ENCODE peak calls at places on chromosomes 6 and 20, in ten cellular contexts. G is choroid plexus epithelial cell, O is esophagus muscularis mucosa, I is GM10248, X is activated B cell treated with CpG ODN at 0.5 μM for 24 hours, H is HFFc6, P is A549, N is CD14-positive monocyte, F is fibroblast of mammary gland, B is HL-60. S is an unnamed sample.

GRCh38 chr6:6366778-6367177 is 46.3 kb upstream of the F13A1 start:
- DNase-seq in I (no peak), O (no peak), G (no peak), X (no peak), N (no peak), B (no peak), F (no peak), H (no peak), P (no peak), S (no peak)

GRCh38 chr6:4903751-4904370 is 100.0 kb downstream of the RPP40 start:
- DNase-seq in O (peak), P (no peak), G (no peak), X (no peak), N (no peak), F (no peak), I (no peak), H (no peak), B (no peak), S (peak)

GRCh38 chr6:168968228-168968627 is 285.4 kb downstream of the THBS2 start:
- DNase-seq in G (peak), O (no peak), H (peak), B (peak), F (peak), I (no peak), X (no peak), P (no peak), N (no peak), S (no peak)

GRCh38 chr6:84774174-84775158 is 10.1 kb upstream of the TBX18 start:
- DNase-seq in X (no peak), I (peak), G (peak), P (peak), O (peak), H (peak), F (peak), N (no peak), B (no peak), S (no peak)

GRCh38 chr20:10347066-10347465 is 87.0 kb downstream of the MKKS start:
- DNase-seq in B (no peak), I (no peak), G (no peak), N (no peak), X (no peak), F (no peak), H (no peak), O (no peak), P (no peak), S (no peak)

GRCh38 chr20:8557711-8558110 is 425.6 kb downstream of the PLCB1 start:
- DNase-seq in I (no peak), G (peak), F (peak), B (no peak), O (no peak), X (no peak), H (peak), N (no peak), P (no peak), S (no peak)

GRCh38 chr6:77650098-77650663 is 2.7 kb upstream of the MEI4 start:
- DNase-seq in G (peak), N (no peak), B (no peak), P (no peak), X (no peak), O (no peak), F (no peak), H (no peak), I (peak), S (no peak)

GRCh38 chr6:148747145-148747492 is 289 bp downstream of the UST start:
- DNase-seq in I (no peak), H (peak), P (peak), O (no peak), B (no peak), F (peak), X (no peak), G (no peak), N (no peak), S (no peak)

GRCh38 chr20:38573381-38573780 is 7.6 kb upstream of the ADIG start:
- DNase-seq in B (no peak), X (no peak), H (no peak), O (no peak), I (no peak), P (no peak), F (peak), N (no peak), G (no peak), S (no peak)

GRCh38 chr20:53934421-53935352 is 135.7 kb downstream of the BCAS1 start:
- DNase-seq in X (no peak), N (peak), H (peak), O (no peak), B (no peak), G (peak), P (no peak), F (peak), I (peak), S (no peak)

GRCh38 chr6:170533792-170534191 is 19.3 kb downstream of the PSMB1 start:
- DNase-seq in H (no peak), O (no peak), G (no peak), B (no peak), X (no peak), F (no peak), N (no peak), P (no peak), I (no peak), S (no peak)

GRCh38 chr6:92810913-92811312 is 608.4 kb downstream of the EPHA7 start:
- DNase-seq in H (no peak), P (no peak), O (no peak), I (peak), X (no peak), B (no peak), N (no peak), G (peak), F (peak), S (peak)

GRCh38 chr6:37192669-37193068 is 22.7 kb downstream of the PIM1 start:
- DNase-seq in B (no peak), F (no peak), I (no peak), G (no peak), N (no peak), O (no peak), H (no peak), P (no peak), X (no peak), S (no peak)

GRCh38 chr20:39067526-39068216 is 105.5 kb downstream of the DHX35 start:
- DNase-seq in I (no peak), P (no peak), G (peak), X (no peak), O (no peak), F (peak), B (no peak), H (peak), N (no peak), S (no peak)

GRCh38 chr6:3963404-3963803 is 114.2 kb downstream of the FAM50B start:
- DNase-seq in N (no peak), G (no peak), F (no peak), P (no peak), I (no peak), B (no peak), X (no peak), H (no peak), O (no peak), S (no peak)

GRCh38 chr20:38692436-38693411 is 31.6 kb upstream of the SLC32A1 start:
- DNase-seq in H (peak), B (no peak), N (no peak), P (no peak), F (peak), O (no peak), X (no peak), G (peak), I (peak), S (no peak)

GRCh38 chr20:62141397-62142251 is 1.6 kb downstream of the PSMA7 start:
- DNase-seq in B (peak), F (peak), X (no peak), H (no peak), I (no peak), O (no peak), P (no peak), N (peak), G (peak), S (no peak)

GRCh38 chr20:31712112-31712553 is 10.5 kb downstream of the BCL2L1 start:
- DNase-seq in F (no peak), B (no peak), N (no peak), O (no peak), X (no peak), H (no peak), I (no peak), G (no peak), P (no peak), S (no peak)

GRCh38 chr20:61768926-61769832 is 296.5 kb downstream of the TAF4 start:
- DNase-seq in F (no peak), N (no peak), H (no peak), I (no peak), G (no peak), B (no peak), O (no peak), P (no peak), X (no peak), S (no peak)

GRCh38 chr6:138404666-138405337 is 779 bp downstream of the HEBP2 start:
- DNase-seq in N (no peak), H (no peak), B (no peak), O (no peak), F (no peak), P (peak), I (no peak), G (peak), X (peak), S (no peak)

GRCh38 chr6:157019733-157020132 is 242.6 kb downstream of the ARID1B start:
- DNase-seq in O (no peak), H (peak), G (peak), X (no peak), P (no peak), F (peak), N (no peak), B (no peak), I (no peak), S (no peak)

GRCh38 chr6:166575190-166575589 is 11.3 kb downstream of the RAMACL start:
- DNase-seq in B (no peak), X (no peak), I (no peak), F (no peak), H (no peak), O (no peak), N (no peak), G (no peak), P (no peak), S (no peak)

GRCh38 chr6:34657307-34657978 is 39.1 kb downstream of the ILRUN start:
- DNase-seq in F (peak), G (peak), P (peak), X (no peak), H (peak), B (no peak), O (no peak), I (no peak), N (no peak), S (no peak)

GRCh38 chr6:170446841-170447560 is 106.1 kb downstream of the PSMB1 start:
- DNase-seq in H (no peak), G (no peak), P (no peak), F (no peak), N (no peak), O (no peak), X (no peak), B (no peak), I (no peak), S (no peak)

GRCh38 chr6:77926198-77926752 is 273.4 kb downstream of the MEI4 start:
- DNase-seq in O (no peak), I (no peak), P (no peak), F (no peak), X (no peak), H (no peak), N (no peak), B (no peak), G (peak), S (no peak)

GRCh38 chr20:59802471-59803221 is 130.8 kb downstream of the SYCP2 start:
- DNase-seq in O (peak), I (no peak), H (no peak), B (no peak), X (no peak), P (no peak), G (no peak), N (no peak), F (no peak), S (no peak)

GRCh38 chr20:10681466-10681865 is 7.7 kb upstream of the JAG1 start:
- DNase-seq in G (no peak), B (no peak), F (no peak), I (no peak), O (no peak), P (no peak), H (no peak), X (no peak), N (no peak), S (no peak)

GRCh38 chr6:140623498-140623897 is 1249.0 kb upstream of the CITED2 start:
- DNase-seq in F (peak), X (no peak), N (no peak), B (peak), O (no peak), P (no peak), I (no peak), G (peak), H (peak), S (no peak)

GRCh38 chr20:38747495-38748096 is 664 bp upstream of the ACTR5 start:
- DNase-seq in G (no peak), P (no peak), B (peak), O (no peak), H (no peak), F (no peak), X (no peak), I (no peak), N (no peak), S (no peak)

GRCh38 chr20:38343798-38344701 is 2.2 kb upstream of the LBP start:
- DNase-seq in X (no peak), F (no peak), N (no peak), O (no peak), B (no peak), G (no peak), P (no peak), I (no peak), H (no peak), S (no peak)

GRCh38 chr6:19866900-19867627 is 29.9 kb downstream of the ID4 start:
- DNase-seq in B (no peak), F (peak), G (peak), N (no peak), X (no peak), P (no peak), O (no peak), H (peak), I (no peak), S (no peak)

GRCh38 chr6:31639449-31639861 is 13.0 kb downstream of the BAG6 start:
- DNase-seq in N (no peak), X (no peak), G (peak), O (no peak), B (no peak), I (no peak), H (peak), F (peak), P (no peak), S (no peak)

GRCh38 chr20:38880952-38881735 is 45.1 kb upstream of the FAM83D start:
- DNase-seq in N (no peak), B (no peak), H (no peak), I (no peak), F (no peak), O (no peak), G (no peak), P (no peak), X (peak), S (no peak)

DNA sequence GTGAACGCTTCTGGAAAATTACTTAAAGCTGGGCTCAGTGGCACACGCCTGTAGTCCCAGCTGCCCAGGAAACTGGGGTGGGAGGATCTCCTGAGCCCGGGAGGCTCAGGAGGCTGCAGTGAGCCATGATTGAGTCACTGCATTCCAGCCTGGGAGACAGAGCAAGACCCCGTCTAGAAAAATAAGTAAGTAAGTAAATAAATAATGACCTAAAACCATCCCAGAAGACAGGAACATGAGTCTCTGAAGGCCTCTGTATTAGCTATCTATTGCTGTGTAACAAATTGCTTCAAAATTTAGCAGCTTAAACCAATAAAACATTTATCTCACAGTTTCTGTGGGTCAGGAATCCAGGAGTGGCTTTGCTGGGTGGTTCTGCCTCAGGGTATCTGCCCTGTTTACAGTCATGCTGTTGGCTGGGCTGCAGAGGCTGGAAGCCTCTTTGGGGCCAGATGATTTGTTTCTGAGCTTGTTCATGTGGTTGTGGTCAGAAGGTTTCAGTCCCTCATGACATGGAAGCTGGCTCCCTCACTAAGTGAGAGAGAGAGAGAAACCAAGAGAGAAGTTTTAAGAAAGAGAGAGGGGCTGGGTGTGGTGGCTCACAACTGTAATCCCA is 48.4 kb upstream of the NCOA3 start:
- DNase-seq in P (peak), O (no peak), N (no peak), X (no peak), I (peak), H (peak), G (peak), F (peak), B (no peak), S (no peak)
- TF ChIP-seq CTCF in P (no peak), O (no peak), N (no peak), X (no peak), I (no peak), H (no peak), G (no peak), F (no peak), B (no peak), S (no peak)

GRCh38 chr6:32641122-32641521 is 3.9 kb downstream of the HLA-DQA1 start:
- DNase-seq in X (no peak), I (no peak), H (no peak), O (no peak), N (no peak), B (no peak), G (no peak), F (no peak), P (no peak), S (no peak)
- TF ChIP-seq CTCF in X (no peak), I (no peak), H (no peak), O (no peak), N (no peak), B (no peak), G (no peak), F (no peak), P (no peak), S (no peak)

GRCh38 chr6:130134594-130134993 is 88.2 kb downstream of the SAMD3 start:
- DNase-seq in O (no peak), H (no peak), X (no peak), F (no peak), G (no peak), B (no peak), P (no peak), I (no peak), N (no peak), S (no peak)
- TF ChIP-seq CTCF in O (no peak), H (no peak), X (no peak), F (no peak), G (no peak), B (no peak), P (no peak), I (no peak), N (no peak), S (peak)

GRCh38 chr6:8710668-8711431 is 275.5 kb upstream of the SLC35B3 start:
- DNase-seq in X (no peak), F (no peak), H (no peak), I (no peak), G (no peak), N (no peak), P (no peak), B (no peak), O (no peak), S (no peak)

GRCh38 chr6:8703059-8703458 is 267.7 kb upstream of the SLC35B3 start:
- DNase-seq in N (no peak), F (no peak), H (no peak), I (no peak), X (no peak), P (no peak), G (no peak), O (no peak), B (no peak), S (no peak)

GRCh38 chr6:8707369-8707768 is 272.0 kb upstream of the SLC35B3 start:
- DNase-seq in H (no peak), I (no peak), B (no peak), F (no peak), O (no peak), X (no peak), P (no peak), G (no peak), N (no peak), S (no peak)

GRCh38 chr6:8705435-8706020 is 270.2 kb upstream of the SLC35B3 start:
- DNase-seq in B (no peak), O (no peak), N (no peak), H (no peak), I (no peak), P (no peak), F (no peak), G (peak), X (no peak), S (no peak)

DNA sequence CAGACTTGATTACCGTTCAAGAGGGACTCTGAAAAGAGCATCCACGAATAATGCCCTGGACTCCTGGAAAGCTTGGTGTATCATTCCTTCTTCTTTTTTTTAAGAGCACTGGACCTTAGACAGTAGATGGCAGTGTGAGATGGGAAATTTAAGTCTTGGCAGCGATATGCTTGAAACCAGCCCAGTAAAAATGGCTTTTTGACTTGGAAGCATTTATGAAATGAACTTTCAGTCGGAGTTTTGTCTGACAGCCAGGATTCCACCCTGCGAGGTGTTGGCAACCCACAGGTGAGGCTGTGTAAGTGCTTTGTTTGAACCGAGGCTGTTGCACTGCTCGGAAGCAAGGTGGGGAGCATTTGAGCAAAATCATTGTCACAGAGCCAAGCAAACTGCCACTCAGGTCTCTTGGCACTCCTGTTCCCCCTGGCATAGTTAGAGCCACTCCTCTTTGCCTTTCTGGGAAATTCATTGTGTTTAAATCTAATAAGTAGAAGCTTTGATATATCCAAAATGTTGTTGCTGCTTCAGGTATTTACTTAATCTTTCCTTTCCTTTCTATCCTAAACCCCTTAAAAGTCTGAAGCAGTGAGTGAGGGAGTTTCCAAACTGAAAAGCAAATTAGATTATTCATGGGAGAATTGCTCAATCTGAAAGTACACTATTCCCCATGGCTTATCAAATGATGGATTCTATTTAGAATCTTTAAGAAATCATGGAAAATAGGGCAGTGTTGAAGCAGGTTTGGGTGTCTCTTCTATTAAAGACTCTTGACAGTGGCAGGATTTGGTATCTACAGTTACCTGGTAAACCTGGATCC is 272.8 kb upstream of the SLC35B3 start:
- DNase-seq in P (peak), I (no peak), N (no peak), H (peak), B (no peak), X (no peak), O (no peak), F (peak), G (peak), S (no peak)
- TF ChIP-seq CTCF in P (peak), I (peak), N (peak), H (peak), B (peak), X (no peak), O (peak), F (no peak), G (peak), S (peak)

GRCh38 chr6:112936476-112936875 is 589.3 kb downstream of the RFPL4B start:
- DNase-seq in N (no peak), I (no peak), G (peak), O (no peak), H (no peak), F (peak), P (no peak), B (no peak), X (no peak), S (no peak)
- TF ChIP-seq CTCF in N (no peak), I (no peak), G (no peak), O (no peak), H (no peak), F (no peak), P (no peak), B (no peak), X (no peak), S (no peak)